ENCODE peak calls at places on chromosomes 1 and 21, in nine cellular contexts. I, K, L, P, O, H, Y, V and M are unnamed samples.

GRCh38 chr1:53562256-53562982 is 103.2 kb downstream of the DMRTB1 start:
- DNase-seq in I (no peak), K (no peak), L (no peak), P (peak), O (peak), H (no peak), Y (no peak), V (no peak), M (no peak)

GRCh38 chr1:2177541-2177940 is 17.0 kb downstream of the FAAP20 start:
- DNase-seq in I (no peak), K (no peak), L (no peak), P (no peak), O (no peak), H (no peak), Y (no peak), V (no peak), M (no peak)

GRCh38 chr1:202664083-202664482 is 46.2 kb downstream of the SYT2 start:
- DNase-seq in I (no peak), K (no peak), L (no peak), P (no peak), O (no peak), H (no peak), Y (no peak), V (no peak), M (no peak)

GRCh38 chr1:101310484-101310883 is 73.7 kb downstream of the S1PR1 start:
- DNase-seq in I (no peak), K (no peak), L (no peak), P (no peak), O (no peak), H (no peak), Y (no peak), V (no peak), M (peak)

GRCh38 chr1:231019711-231020110 is 20.3 kb downstream of the FAM89A start:
- DNase-seq in I (no peak), K (no peak), L (peak), P (no peak), O (no peak), H (no peak), Y (no peak), V (no peak), M (no peak)

GRCh38 chr1:95321516-95321915 is 87.5 kb downstream of the RWDD3 start:
- DNase-seq in I (no peak), K (peak), L (no peak), P (no peak), O (no peak), H (no peak), Y (no peak), V (no peak), M (no peak)

GRCh38 chr1:34711936-34712688 is 42.7 kb upstream of the GJB5 start:
- DNase-seq in I (no peak), K (no peak), L (no peak), P (no peak), O (no peak), H (no peak), Y (no peak), V (no peak), M (no peak)

GRCh38 chr21:42685036-42685435 is 31.6 kb downstream of the PDE9A start:
- DNase-seq in I (no peak), K (no peak), L (no peak), P (no peak), O (no peak), H (no peak), Y (no peak), V (no peak), M (no peak)

GRCh38 chr1:224380003-224380402 is 23.3 kb downstream of the CNIH4 start:
- DNase-seq in I (peak), K (no peak), L (peak), P (no peak), O (peak), H (peak), Y (no peak), V (no peak), M (peak)

GRCh38 chr1:67534627-67535065 is 104.4 kb upstream of the SERBP1 start:
- DNase-seq in I (no peak), K (peak), L (no peak), P (no peak), O (no peak), H (no peak), Y (no peak), V (no peak), M (no peak)

GRCh38 chr1:91763252-91763651 is 122.7 kb downstream of the TGFBR3 start:
- DNase-seq in I (no peak), K (no peak), L (no peak), P (no peak), O (no peak), H (no peak), Y (no peak), V (no peak), M (no peak)

GRCh38 chr1:14912831-14913230 is 240.7 kb upstream of the TMEM51 start:
- DNase-seq in I (no peak), K (no peak), L (no peak), P (no peak), O (no peak), H (no peak), Y (no peak), V (no peak), M (peak)

GRCh38 chr1:236051107-236051885 is 13.6 kb downstream of the NID1 start:
- DNase-seq in I (no peak), K (no peak), L (no peak), P (no peak), O (no peak), H (no peak), Y (no peak), V (no peak), M (no peak)

GRCh38 chr1:22154063-22154462 is 11.2 kb upstream of the WNT4 start:
- DNase-seq in I (no peak), K (no peak), L (no peak), P (no peak), O (no peak), H (no peak), Y (no peak), V (no peak), M (no peak)

GRCh38 chr1:231550448-231550781 is 21.9 kb downstream of the TSNAX start:
- DNase-seq in I (peak), K (no peak), L (peak), P (no peak), O (no peak), H (no peak), Y (no peak), V (no peak), M (peak)

GRCh38 chr1:226419284-226419683 is 11.4 kb upstream of the PARP1 start:
- DNase-seq in I (no peak), K (no peak), L (no peak), P (no peak), O (no peak), H (no peak), Y (no peak), V (no peak), M (no peak)

GRCh38 chr1:234933031-234933430 is 195.6 kb downstream of the TOMM20 start:
- DNase-seq in I (no peak), K (no peak), L (no peak), P (no peak), O (no peak), H (no peak), Y (no peak), V (no peak), M (peak)

GRCh38 chr1:167739752-167740151 is 18.0 kb downstream of the MPZL1 start:
- DNase-seq in I (no peak), K (no peak), L (no peak), P (no peak), O (no peak), H (no peak), Y (no peak), V (no peak), M (no peak)

GRCh38 chr1:12477936-12478611 is 139.9 kb downstream of the DHRS3 start:
- DNase-seq in I (no peak), K (peak), L (no peak), P (peak), O (no peak), H (no peak), Y (peak), V (no peak), M (no peak)

GRCh38 chr1:68954841-68955240 is 458.0 kb upstream of the DEPDC1 start:
- DNase-seq in I (no peak), K (peak), L (no peak), P (no peak), O (no peak), H (no peak), Y (peak), V (no peak), M (no peak)

GRCh38 chr1:166080277-166080964 is 86.4 kb downstream of the FAM78B start:
- DNase-seq in I (no peak), K (no peak), L (peak), P (no peak), O (no peak), H (no peak), Y (no peak), V (no peak), M (peak)

GRCh38 chr1:182484531-182485257 is 34.7 kb downstream of the RGSL1 start:
- DNase-seq in I (peak), K (no peak), L (peak), P (no peak), O (peak), H (no peak), Y (no peak), V (peak), M (peak)

GRCh38 chr1:35947547-35947946 is 16.6 kb downstream of the AGO3 start:
- DNase-seq in I (no peak), K (no peak), L (no peak), P (no peak), O (no peak), H (no peak), Y (no peak), V (no peak), M (no peak)

GRCh38 chr1:213171711-213172110 is 120.7 kb downstream of the RPS6KC1 start:
- DNase-seq in I (no peak), K (no peak), L (peak), P (no peak), O (no peak), H (no peak), Y (no peak), V (no peak), M (no peak)

GRCh38 chr1:17923684-17924083 is 168.6 kb downstream of the ACTL8 start:
- DNase-seq in I (no peak), K (peak), L (no peak), P (no peak), O (no peak), H (no peak), Y (no peak), V (no peak), M (no peak)

GRCh38 chr1:213273546-213273945 is 222.5 kb downstream of the RPS6KC1 start:
- DNase-seq in I (no peak), K (no peak), L (no peak), P (no peak), O (no peak), H (no peak), Y (no peak), V (no peak), M (no peak)

GRCh38 chr21:37074195-37074510 is 1.1 kb downstream of the TTC3 start:
- DNase-seq in I (no peak), K (no peak), L (no peak), P (no peak), O (no peak), H (no peak), Y (no peak), V (peak), M (no peak)

GRCh38 chr1:183670169-183670568 is 17.1 kb upstream of the APOBEC4 start:
- DNase-seq in I (no peak), K (no peak), L (no peak), P (no peak), O (no peak), H (no peak), Y (no peak), V (no peak), M (no peak)